ENCODE peak calls at places on chromosomes 3 and 15, in five cellular contexts. I, N, C, Y and Q are unnamed samples.

GRCh38 chr3:141812586-141812985 is 49.4 kb downstream of the GRK7 start:
- DNase-seq in I (no peak), N (no peak), C (no peak), Y (no peak), Q (no peak)

GRCh38 chr3:49616061-49616460 is 58.1 kb upstream of the APEH start:
- DNase-seq in I (no peak), N (no peak), C (no peak), Y (no peak), Q (no peak)

GRCh38 chr15:48595988-48596387 is 49.5 kb downstream of the FBN1 start:
- DNase-seq in I (no peak), N (no peak), C (no peak), Y (no peak), Q (no peak)

GRCh38 chr3:184737641-184738518 is 26.0 kb upstream of the MAGEF1 start:
- DNase-seq in I (peak), N (no peak), C (no peak), Y (no peak), Q (no peak)

GRCh38 chr15:76286231-76286879 is 24.9 kb downstream of the ETFA start:
- DNase-seq in I (peak), N (no peak), C (peak), Y (no peak), Q (peak)

GRCh38 chr3:52704611-52705437 is 767 bp downstream of the GLT8D1 start:
- DNase-seq in I (peak), N (no peak), C (no peak), Y (no peak), Q (no peak)

GRCh38 chr3:120689395-120689794 is 7.4 kb upstream of the HGD start:
- DNase-seq in I (no peak), N (no peak), C (no peak), Y (no peak), Q (no peak)

GRCh38 chr15:72936691-72937679 is 115.3 kb upstream of the NEO1 start:
- DNase-seq in I (no peak), N (no peak), C (no peak), Y (no peak), Q (no peak)

GRCh38 chr15:94576889-94577533 is 345.6 kb downstream of the MCTP2 start:
- DNase-seq in I (no peak), N (peak), C (no peak), Y (no peak), Q (peak)

GRCh38 chr3:27200721-27201434 is 168.3 kb downstream of the NEK10 start:
- DNase-seq in I (no peak), N (no peak), C (no peak), Y (no peak), Q (no peak)

GRCh38 chr3:183844606-183845005 is 19.2 kb upstream of the MAP6D1 start:
- DNase-seq in I (peak), N (no peak), C (no peak), Y (no peak), Q (no peak)

GRCh38 chr3:143658869-143659268 is 189.4 kb downstream of the SLC9A9 start:
- DNase-seq in I (no peak), N (no peak), C (no peak), Y (no peak), Q (no peak)

GRCh38 chr3:69090021-69090420 is 5.3 kb downstream of the ARL6IP5 start:
- DNase-seq in I (peak), N (no peak), C (no peak), Y (no peak), Q (no peak)

GRCh38 chr3:24493951-24494615 is 567 bp downstream of the THRB start:
- DNase-seq in I (peak), N (no peak), C (no peak), Y (peak), Q (no peak)

GRCh38 chr3:31300802-31301443 is 231.8 kb upstream of the STT3B start:
- DNase-seq in I (no peak), N (no peak), C (no peak), Y (no peak), Q (no peak)

GRCh38 chr3:141940204-141940776 is 63.8 kb downstream of the ATP1B3 start:
- DNase-seq in I (peak), N (peak), C (no peak), Y (no peak), Q (no peak)

GRCh38 chr3:158354713-158355112 is 216.3 kb upstream of the MLF1 start:
- DNase-seq in I (no peak), N (no peak), C (no peak), Y (no peak), Q (no peak)

GRCh38 chr3:49724586-49724985 is 835 bp upstream of the GMPPB start:
- DNase-seq in I (no peak), N (no peak), C (no peak), Y (no peak), Q (no peak)